ENCODE peak calls at places on chromosomes 4 and X, in four cellular contexts. F is activated gamma-delta T cell treated with Interleukin-2 at 50 U/mL for 16 hours, N is AG08395, T is lower leg skin. O is an unnamed sample.

GRCh38 chr4:83581411-83582288 is 45.7 kb downstream of the GPAT3 start:
- DNase-seq in F (no peak), N (no peak), T (no peak), O (no peak)

GRCh38 chr4:102625232-102625930 is 124.2 kb downstream of the NFKB1 start:
- DNase-seq in F (peak), N (peak), T (peak), O (peak)

GRCh38 chr4:89000844-89001360 is 56.1 kb downstream of the FAM13A start:
- DNase-seq in F (no peak), N (peak), T (no peak), O (peak)

GRCh38 chr4:158131037-158131436 is 41.8 kb downstream of the GASK1B start:
- DNase-seq in F (no peak), N (peak), T (no peak), O (no peak)

GRCh38 chrX:10166731-10167149 is 10.0 kb downstream of the CLCN4 start:
- DNase-seq in F (no peak), N (no peak), T (no peak), O (no peak)

GRCh38 chr4:83599183-83599582 is 63.3 kb downstream of the GPAT3 start:
- DNase-seq in F (no peak), N (no peak), T (no peak), O (peak)

GRCh38 chr4:4559596-4559995 is 17.7 kb upstream of the STX18 start:
- DNase-seq in F (no peak), N (no peak), T (no peak), O (no peak)

GRCh38 chr4:175671491-175671934 is 140.6 kb downstream of the GPM6A start:
- DNase-seq in F (no peak), N (no peak), T (no peak), O (no peak)

GRCh38 chr4:38563703-38564490 is 100.1 kb upstream of the KLF3 start:
- DNase-seq in F (no peak), N (no peak), T (no peak), O (no peak)

GRCh38 chr4:87042221-87042620 is 107.4 kb downstream of the AFF1 start:
- DNase-seq in F (no peak), N (no peak), T (no peak), O (no peak)

GRCh38 chrX:23503835-23504539 is 163.3 kb upstream of the PRDX4 start:
- DNase-seq in F (no peak), N (peak), T (no peak), O (peak)

GRCh38 chrX:150438165-150438564 is 75.0 kb downstream of the MAMLD1 start:
- DNase-seq in F (no peak), N (no peak), T (no peak), O (no peak)

GRCh38 chr4:120517966-120518365 is 404.6 kb downstream of the PRDM5 start:
- DNase-seq in F (no peak), N (peak), T (no peak), O (peak)

GRCh38 chrX:10047631-10048030 is 80.5 kb downstream of the CLDN34 start:
- DNase-seq in F (no peak), N (no peak), T (peak), O (no peak)

GRCh38 chr4:112585977-112586736 is 50.6 kb downstream of the ZGRF1 start:
- DNase-seq in F (no peak), N (no peak), T (no peak), O (no peak)

GRCh38 chr4:86848136-86848535 is 1.0 kb downstream of the SLC10A6 start:
- DNase-seq in F (no peak), N (peak), T (no peak), O (no peak)

GRCh38 chr4:163548481-163549243 is 54.2 kb downstream of the TMA16 start:
- DNase-seq in F (no peak), N (peak), T (no peak), O (peak)